ENCODE peak calls at places on chromosomes 5 and 9, in five cellular contexts. L is A549, P is K562, F is endothelial cell of umbilical vein, R is HepG2. D is an unnamed sample.

GRCh38 chr5:139262414-139263139 is 31.0 kb upstream of the MATR3 start:
- DNase-seq in R (peak), P (peak), F (peak), L (peak), D (peak)

GRCh38 chr5:168317521-168318147 is 26.2 kb downstream of the WWC1 start:
- DNase-seq in L (peak), R (peak), F (peak), P (peak), D (no peak)

GRCh38 chr9:92605224-92605623 is 64.7 kb downstream of the IPPK start:
- DNase-seq in L (no peak), P (no peak), R (no peak), F (no peak), D (no peak)

GRCh38 chr9:135583686-135584011 is 22.1 kb downstream of the PAEP start:
- DNase-seq in F (no peak), L (no peak), R (no peak), P (no peak), D (no peak)

GRCh38 chr9:37913480-37914153 is 9.7 kb upstream of the SLC25A51 start:
- DNase-seq in F (peak), L (peak), R (peak), P (peak), D (peak)

GRCh38 chr5:129771058-129771838 is 23.4 kb downstream of the MINAR2 start:
- DNase-seq in F (peak), P (peak), R (peak), L (peak), D (peak)

GRCh38 chr9:128920381-128921058 is at the start of gene PHYHD1:
- DNase-seq in R (no peak), L (no peak), F (no peak), P (no peak), D (peak)

GRCh38 chr5:172802585-172803176 is 31.4 kb upstream of the ERGIC1 start:
- DNase-seq in P (peak), L (no peak), R (no peak), F (peak), D (peak)

GRCh38 chr5:63570752-63571151 is 391.5 kb downstream of the HTR1A start:
- DNase-seq in R (no peak), P (no peak), F (no peak), L (no peak), D (no peak)

GRCh38 chr9:114289106-114289505 is 33.8 kb upstream of the ORM1 start:
- DNase-seq in R (no peak), P (no peak), L (no peak), F (no peak), D (no peak)

GRCh38 chr5:138457532-138458275 is 7.6 kb upstream of the EGR1 start:
- DNase-seq in F (peak), P (no peak), R (no peak), L (no peak), D (no peak)

GRCh38 chr9:124409410-124409809 is 5.8 kb downstream of the PSMB7 start:
- DNase-seq in R (no peak), F (peak), L (no peak), P (no peak), D (no peak)

GRCh38 chr9:90311811-90312210 is 330.8 kb downstream of the DIRAS2 start:
- DNase-seq in L (no peak), P (no peak), R (no peak), F (no peak), D (no peak)

GRCh38 chr9:104787306-104788015 is 23.5 kb downstream of the NIPSNAP3B start:
- DNase-seq in P (no peak), L (no peak), R (no peak), F (no peak), D (no peak)

GRCh38 chr5:157476699-157477408 is 16.8 kb downstream of the NIPAL4 start:
- DNase-seq in P (peak), R (peak), F (peak), L (peak), D (peak)

GRCh38 chr5:154236459-154237375 is 46.2 kb downstream of the GALNT10 start:
- DNase-seq in F (no peak), P (no peak), R (no peak), L (no peak), D (no peak)

GRCh38 chr5:68803881-68804319 is 289.9 kb upstream of the SLC30A5 start:
- DNase-seq in P (no peak), R (no peak), L (no peak), F (no peak), D (no peak)

GRCh38 chr5:172593721-172594120 is 47.3 kb upstream of the NEURL1B start:
- DNase-seq in L (no peak), F (no peak), P (no peak), R (no peak), D (no peak)

GRCh38 chr5:75331-76320 is 16.3 kb upstream of the PLEKHG4B start:
- DNase-seq in F (no peak), P (peak), R (no peak), L (no peak), D (no peak)

GRCh38 chr5:140317859-140318258 is 15.0 kb upstream of the PFDN1 start:
- DNase-seq in F (no peak), R (no peak), L (peak), P (no peak), D (no peak)

GRCh38 chr9:134515026-134515821 is 126.4 kb upstream of the COL5A1 start:
- DNase-seq in F (no peak), R (no peak), L (no peak), P (no peak), D (no peak)

GRCh38 chr5:140833993-140834392 is at the start of gene PCDHA7:
- DNase-seq in F (no peak), L (peak), P (no peak), R (peak), D (peak)

GRCh38 chr9:86598411-86599239 is 244.4 kb upstream of the TUT7 start:
- DNase-seq in R (no peak), P (no peak), F (no peak), L (no peak), D (no peak)

GRCh38 chr5:138455191-138455930 is 9.9 kb upstream of the EGR1 start:
- DNase-seq in R (no peak), P (no peak), F (peak), L (no peak), D (no peak)

GRCh38 chr9:100601216-100601615 is 23.3 kb downstream of the CAVIN4 start:
- DNase-seq in P (peak), F (peak), R (peak), L (peak), D (peak)

GRCh38 chr9:135468866-135469521 is 10.6 kb upstream of the PPP1R26 start:
- DNase-seq in F (no peak), L (no peak), P (peak), R (no peak), D (peak)

GRCh38 chr9:100204796-100205195 is 105.8 kb downstream of the INVS start:
- DNase-seq in P (no peak), R (no peak), L (no peak), F (no peak), D (no peak)

GRCh38 chr5:14305045-14305444 is 161.9 kb downstream of the TRIO start:
- DNase-seq in R (no peak), P (no peak), F (peak), L (peak), D (peak)
- TF ChIP-seq MAX in R (no peak), P (no peak), F (no peak), L (no peak), D (peak)

GRCh38 chr5:54457094-54457531 is 1.6 kb downstream of the HSPB3 start:
- DNase-seq in F (no peak), R (peak), P (no peak), L (peak), D (no peak)
- H3K4me3 ChIP-seq in F (no peak), R (no peak), P (no peak), L (no peak), D (no peak)

GRCh38 chr9:88694625-88695024 is 159.6 kb downstream of the NXNL2 start:
- DNase-seq in R (no peak), L (no peak), F (no peak), P (no peak), D (no peak)
- TF ChIP-seq MYC in R (no peak), L (no peak), F (no peak), P (no peak), D (no peak)

DNA sequence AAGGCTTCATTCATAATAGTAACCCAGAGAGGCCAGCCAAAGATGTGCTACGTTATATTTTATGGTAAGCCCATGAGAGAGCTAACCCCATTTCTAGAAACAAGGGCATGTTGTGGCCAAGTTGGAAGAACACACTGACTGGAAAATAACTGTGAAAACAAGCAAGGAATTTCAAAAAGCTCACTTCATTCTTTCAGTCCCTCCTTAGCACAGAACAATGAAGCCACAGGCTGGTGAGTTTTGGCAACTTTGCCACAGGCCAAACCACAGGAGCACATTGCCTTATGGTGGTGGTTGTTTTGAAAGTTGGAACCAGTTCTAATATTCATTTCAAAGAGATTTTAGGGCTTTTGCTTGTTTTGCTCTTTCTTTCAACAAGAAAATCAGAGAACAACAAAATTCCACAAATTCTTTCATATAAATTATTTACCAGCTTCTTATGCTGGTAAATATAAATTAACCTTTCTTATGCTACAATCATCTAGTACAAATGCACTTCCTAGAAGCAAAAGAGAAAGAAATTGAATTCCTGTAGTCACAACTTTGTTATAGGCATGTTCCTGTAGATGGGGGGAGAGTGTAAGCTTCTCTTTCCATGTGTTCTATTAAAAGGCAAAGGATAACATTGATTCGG is 225.4 kb upstream of the RFX3 start:
- DNase-seq in F (no peak), R (peak), P (no peak), L (peak), D (peak)
- TF ChIP-seq MAX in F (no peak), R (no peak), P (no peak), L (peak), D (no peak)

GRCh38 chr5:9392625-9393024 is 153.2 kb downstream of the SEMA5A start:
- DNase-seq in L (no peak), F (no peak), R (no peak), P (no peak), D (no peak)

GRCh38 chr5:9388941-9389674 is 156.8 kb downstream of the SEMA5A start:
- DNase-seq in R (no peak), F (no peak), P (no peak), L (no peak), D (no peak)

GRCh38 chr5:9387879-9388278 is 158.0 kb downstream of the SEMA5A start:
- DNase-seq in R (no peak), F (no peak), L (no peak), P (no peak), D (no peak)

GRCh38 chr5:9391080-9391479 is 154.8 kb downstream of the SEMA5A start:
- DNase-seq in L (no peak), F (no peak), P (no peak), R (no peak), D (no peak)

DNA sequence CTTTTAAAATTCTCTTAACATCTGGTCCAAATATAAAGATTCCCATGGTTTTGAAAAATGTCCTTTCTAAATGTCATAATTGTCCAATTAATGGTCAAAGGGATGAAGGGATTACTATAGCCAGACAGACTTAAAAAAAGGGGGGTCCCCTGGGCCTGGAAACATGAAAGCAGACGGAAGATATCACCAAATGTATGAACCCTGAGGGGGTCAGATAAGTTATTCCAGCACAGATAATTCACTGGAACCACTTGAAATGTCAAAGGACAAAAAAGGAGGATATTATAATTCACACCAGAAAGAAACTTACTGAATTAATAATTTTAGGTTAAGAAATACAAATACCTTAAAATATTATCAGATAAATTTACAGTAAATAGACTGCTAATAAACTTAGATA is 155.7 kb downstream of the SEMA5A start:
- DNase-seq in L (no peak), F (no peak), R (no peak), P (no peak), D (no peak)
- H3K4me3 ChIP-seq in L (no peak), F (no peak), R (no peak), P (no peak), D (no peak)

DNA sequence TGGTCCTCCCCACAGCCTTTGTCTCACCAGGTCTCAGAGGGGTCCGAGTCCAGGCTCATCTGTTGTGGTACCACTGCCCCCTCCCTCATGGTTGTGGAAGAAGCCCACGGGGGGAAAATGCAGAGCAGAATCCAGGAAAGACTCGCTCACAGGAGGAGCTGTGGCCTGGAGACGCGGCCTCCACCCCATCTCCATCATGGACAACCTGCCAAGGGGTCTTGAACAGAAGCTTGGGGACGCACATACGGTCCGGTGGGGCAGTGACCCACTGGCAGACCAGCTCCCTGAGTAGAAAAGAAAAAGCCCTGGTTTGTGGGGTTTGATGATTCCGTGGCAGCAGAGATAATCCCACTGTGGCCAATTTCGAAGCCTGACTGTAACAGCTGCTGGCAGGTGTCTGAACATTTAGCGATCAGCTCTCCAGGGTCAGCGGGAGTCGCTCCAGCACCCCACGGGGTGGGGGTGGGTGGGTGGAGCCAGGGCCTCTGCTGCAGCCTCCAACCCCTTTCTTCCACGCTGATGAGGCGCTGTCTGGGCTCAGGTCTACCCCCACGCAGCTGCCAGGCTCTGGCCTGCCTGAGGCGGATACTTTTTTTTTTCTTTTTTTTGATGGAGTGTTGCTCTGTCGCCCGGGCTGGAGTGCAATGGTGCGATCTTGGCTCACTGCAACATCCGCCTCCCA is 1.9 kb upstream of the GRIN1 start:
- DNase-seq in R (no peak), L (no peak), F (no peak), P (peak), D (no peak)
- TF ChIP-seq MYC in R (no peak), L (no peak), F (no peak), P (no peak), D (no peak)

GRCh38 chr5:92616085-92616484 is 964.9 kb downstream of the NR2F1-AS1 start:
- DNase-seq in R (no peak), L (no peak), P (no peak), F (no peak), D (no peak)

GRCh38 chr5:92613546-92613945 is 967.5 kb downstream of the NR2F1-AS1 start:
- DNase-seq in P (no peak), R (no peak), L (no peak), F (no peak), D (no peak)
- TF ChIP-seq MAX in P (no peak), R (no peak), L (no peak), F (no peak), D (no peak)

DNA sequence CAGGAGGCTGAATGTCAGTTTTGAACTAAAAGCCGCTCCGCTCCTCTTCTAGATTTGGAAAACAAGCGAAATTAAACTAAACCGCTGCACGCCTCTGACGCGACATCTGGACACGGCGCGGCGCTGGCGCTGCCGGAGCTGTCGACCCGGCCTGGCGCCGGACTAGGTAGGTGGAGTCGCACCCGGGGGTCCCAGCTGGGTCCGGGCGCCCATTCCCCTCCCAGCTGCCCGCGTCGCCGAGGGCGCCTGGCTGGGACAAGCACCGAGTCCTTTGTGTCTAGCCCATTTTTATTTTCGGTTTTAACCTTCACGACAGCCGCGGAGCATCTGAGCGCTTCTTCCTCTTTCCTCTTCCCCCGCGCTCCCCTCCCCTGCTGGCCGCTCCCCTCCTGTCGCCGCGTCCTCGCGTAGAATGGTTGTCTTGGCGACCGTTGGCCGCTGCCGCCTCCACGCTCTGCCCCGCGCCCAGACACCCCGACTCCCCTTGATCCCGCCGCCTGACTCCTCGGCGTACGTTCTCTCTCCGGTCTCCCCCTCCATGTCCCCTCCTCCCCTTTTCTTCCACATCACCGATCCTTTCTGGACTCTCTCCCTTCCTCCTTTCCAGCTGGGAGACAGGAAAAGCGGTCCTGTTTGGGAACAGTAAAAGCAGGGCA is 533 bp downstream of the CDKN2B-AS1 start:
- DNase-seq in P (no peak), F (peak), R (no peak), L (no peak), D (no peak)
- H3K4me3 ChIP-seq in P (no peak), F (peak), R (peak), L (no peak), D (no peak)

DNA sequence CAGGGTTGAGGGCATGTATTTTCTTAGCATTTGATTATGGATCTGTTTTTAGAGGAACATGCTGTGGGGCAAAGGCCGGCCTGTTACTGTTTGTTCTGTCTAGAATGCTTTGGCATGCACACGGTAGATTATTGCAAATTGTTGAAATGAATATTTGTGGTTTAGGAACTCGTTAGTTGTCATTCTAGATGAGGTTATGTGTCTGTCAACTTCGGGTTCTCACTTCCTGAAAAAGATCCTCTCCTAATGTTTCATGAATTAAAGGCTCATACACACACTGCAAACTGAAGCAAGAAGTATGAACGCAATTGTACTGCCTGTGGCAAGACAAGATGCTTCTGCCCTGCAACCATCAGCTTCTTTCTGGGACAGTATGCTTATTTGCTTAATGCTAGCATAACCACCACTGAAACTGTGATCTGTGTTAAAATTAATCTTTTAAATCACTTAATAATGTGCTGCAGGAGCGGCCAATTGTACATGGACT is 99.6 kb downstream of the BASP1 start:
- DNase-seq in R (no peak), L (peak), P (no peak), F (no peak), D (peak)
- TF ChIP-seq MYC in R (no peak), L (no peak), P (no peak), F (no peak), D (peak)

GRCh38 chr9:36423196-36423595 is 23.1 kb upstream of the RNF38 start:
- DNase-seq in P (no peak), F (no peak), L (no peak), R (peak), D (no peak)

GRCh38 chr9:36426348-36426747 is 26.3 kb upstream of the RNF38 start:
- DNase-seq in R (no peak), L (no peak), F (no peak), P (no peak), D (no peak)

GRCh38 chr9:36426945-36427344 is 26.9 kb upstream of the RNF38 start:
- DNase-seq in R (no peak), F (no peak), P (no peak), L (no peak), D (no peak)

GRCh38 chr9:36424289-36425055 is 24.4 kb upstream of the RNF38 start:
- DNase-seq in P (no peak), R (peak), L (no peak), F (no peak), D (no peak)
- TF ChIP-seq MAX in P (no peak), R (peak), L (no peak), F (no peak), D (no peak)